ENCODE peak calls at places on chromosomes 3 and 15, in nine cellular contexts. F is LoVo; V is T-helper 17 cell; E is H54; A is RWPE1; U is left colon; Z is GM12878; K is activated T-cell treated with anti-CD3 and anti-CD28 coated beads, Interleukin-2, amount 50 U/mL, for 48 hours; D is amygdala. N is an unnamed sample.

GRCh38 chr15:39442898-39443297 is 138.0 kb upstream of the THBS1 start:
- DNase-seq in A (no peak), D (no peak), Z (no peak), U (no peak), K (no peak), E (no peak), V (no peak), F (no peak), N (no peak)

GRCh38 chr15:70775160-70775559 is 11.8 kb upstream of the UACA start:
- DNase-seq in K (no peak), F (no peak), D (no peak), E (peak; percentile 34), V (no peak), Z (no peak), A (peak; percentile 62), U (no peak), N (no peak)

GRCh38 chr15:62067448-62068044 is 769 bp downstream of the C2CD4A start:
- DNase-seq in A (no peak), K (peak; percentile 60), Z (no peak), F (peak; percentile 31), V (peak; percentile 13), D (peak; percentile 13), E (no peak), U (peak; percentile 27), N (no peak)

GRCh38 chr15:64894395-64895056 is 17.2 kb upstream of the ANKDD1A start:
- DNase-seq in E (no peak), V (peak; percentile 73), K (peak; percentile 77), A (no peak), Z (peak; percentile 76), F (no peak), U (peak; percentile 72), D (no peak), N (no peak)

GRCh38 chr3:157445897-157446296 is 9.2 kb downstream of the PTX3 start:
- DNase-seq in V (no peak), F (no peak), D (no peak), E (no peak), A (peak; percentile 18), U (no peak), K (no peak), Z (no peak), N (no peak)

GRCh38 chr3:51622402-51622801 is 48.6 kb upstream of the TEX264 start:
- DNase-seq in D (no peak), K (no peak), A (no peak), U (no peak), F (no peak), E (no peak), V (no peak), Z (no peak), N (no peak)

GRCh38 chr3:150238995-150239612 is 169.0 kb upstream of the TSC22D2 start:
- DNase-seq in E (no peak), K (no peak), U (no peak), D (no peak), A (no peak), Z (no peak), V (no peak), F (peak; percentile 59), N (no peak)

GRCh38 chr3:195893121-195893449 is 15.3 kb downstream of the TNK2 start:
- DNase-seq in D (peak; percentile 82), V (no peak), U (no peak), E (no peak), Z (no peak), A (no peak), F (no peak), K (no peak), N (no peak)

GRCh38 chr3:43978708-43979107 is 263.0 kb upstream of the TOPAZ1 start:
- DNase-seq in E (no peak), D (no peak), V (no peak), A (no peak), K (no peak), F (no peak), Z (no peak), U (no peak), N (no peak)

GRCh38 chr15:66780172-66780972 is 78.3 kb downstream of the SMAD6 start:
- DNase-seq in U (peak; percentile 70), K (no peak), Z (no peak), D (no peak), A (peak; percentile 80), F (peak; percentile 74), V (no peak), E (peak; percentile 86), N (no peak)

N was measured in frontal cortex.